ENCODE peak calls at places on chromosomes 4 and X, in seven cellular contexts. C is heart left ventricle, O is fibroblast of lung, F is pancreas, Y is thoracic aorta, M is PC-3, J is HCT116. D is an unnamed sample.

GRCh38 chrX:1679238-1679637 is 64.4 kb downstream of the ASMT start:
- DNase-seq in O (peak), M (no peak), J (no peak), Y (no peak), C (no peak), F (no peak), D (peak)

GRCh38 chr4:175325230-175325629 is 407.1 kb downstream of the ADAM29 start:
- DNase-seq in O (peak), F (no peak), Y (no peak), C (no peak), J (no peak), M (no peak), D (peak)

GRCh38 chr4:47913858-47914218 is 545 bp downstream of the NFXL1 start:
- DNase-seq in J (no peak), Y (no peak), M (peak), F (peak), C (peak), O (peak), D (no peak)

GRCh38 chr4:23036921-23037495 is 344.3 kb downstream of the GBA3 start:
- DNase-seq in O (no peak), F (no peak), J (no peak), C (no peak), Y (no peak), M (peak), D (no peak)

GRCh38 chr4:40874331-40874730 is 124.6 kb downstream of the NSUN7 start:
- DNase-seq in Y (no peak), J (no peak), M (no peak), C (no peak), O (no peak), F (no peak), D (no peak)

GRCh38 chr4:12973522-12973921 is 510.6 kb downstream of the RAB28 start:
- DNase-seq in C (no peak), M (no peak), F (no peak), O (no peak), Y (no peak), J (no peak), D (no peak)

GRCh38 chr4:28391877-28392276 is 1531.2 kb downstream of the STIM2 start:
- DNase-seq in O (peak), M (no peak), C (no peak), Y (no peak), J (no peak), F (no peak), D (peak)

GRCh38 chr4:89914609-89915008 is 20.0 kb downstream of the MMRN1 start:
- DNase-seq in J (no peak), F (no peak), O (no peak), Y (no peak), M (peak), C (no peak), D (no peak)

GRCh38 chr4:77044458-77045124 is 31.2 kb downstream of the CCNI start:
- DNase-seq in F (no peak), M (peak), O (peak), Y (no peak), C (no peak), J (no peak), D (peak)

GRCh38 chrX:23334871-23335599 is 386 bp downstream of the PTCHD1 start:
- DNase-seq in M (no peak), F (no peak), O (no peak), C (no peak), Y (no peak), J (no peak), D (no peak)

GRCh38 chr4:4673070-4673469 is 131.2 kb upstream of the STX18 start:
- DNase-seq in O (peak), C (no peak), F (no peak), J (peak), Y (no peak), M (peak), D (peak)

GRCh38 chr4:42892413-42892812 is at the start of gene GRXCR1:
- DNase-seq in O (no peak), Y (no peak), F (no peak), M (no peak), C (no peak), J (no peak), D (no peak)

GRCh38 chrX:21382715-21383114 is 8.5 kb downstream of the CNKSR2 start:
- DNase-seq in Y (no peak), C (no peak), O (no peak), J (peak), F (no peak), M (peak), D (no peak)

GRCh38 chr4:135283934-135284333 is 1082.3 kb upstream of the PABPC4L start:
- DNase-seq in J (no peak), F (no peak), O (no peak), Y (no peak), M (no peak), C (no peak), D (no peak)

GRCh38 chr4:158805628-158806471 is 37.0 kb downstream of the FNIP2 start:
- DNase-seq in J (no peak), O (no peak), Y (no peak), M (peak), C (peak), F (no peak), D (no peak)

GRCh38 chr4:112514079-112514448 is 1.9 kb downstream of the NEUROG2 start:
- DNase-seq in F (no peak), Y (no peak), C (no peak), O (no peak), J (no peak), M (no peak), D (no peak)

GRCh38 chr4:88991746-88992145 is 65.2 kb downstream of the FAM13A start:
- DNase-seq in Y (no peak), O (peak), M (peak), J (no peak), F (no peak), C (no peak), D (no peak)

GRCh38 chr4:76611611-76612010 is 176.6 kb downstream of the SHROOM3 start:
- DNase-seq in M (peak), F (peak), J (no peak), O (peak), Y (no peak), C (no peak), D (no peak)

GRCh38 chr4:80685219-80685618 is 345.3 kb upstream of the BMP3 start:
- DNase-seq in M (no peak), J (no peak), F (no peak), C (no peak), O (peak), Y (no peak), D (no peak)

GRCh38 chr4:185265942-185266341 is 56.5 kb downstream of the SNX25 start:
- DNase-seq in F (no peak), M (peak), Y (no peak), J (no peak), O (peak), C (no peak), D (peak)

GRCh38 chrX:1452497-1453389 is at the start of gene ASMTL:
- DNase-seq in F (peak), C (peak), O (peak), Y (peak), M (peak), J (peak), D (peak)

GRCh38 chrX:19852014-19853005 is 35.1 kb downstream of the SH3KBP1 start:
- DNase-seq in O (peak), Y (no peak), J (no peak), C (peak), M (peak), F (no peak), D (peak)

GRCh38 chr4:98929341-98930267 is 671 bp upstream of the EIF4E start:
- DNase-seq in C (peak), Y (peak), J (peak), M (peak), O (peak), F (peak), D (peak)

GRCh38 chr4:212438-213174 is 88.3 kb downstream of the ZNF718 start:
- DNase-seq in F (peak), O (peak), C (peak), J (no peak), M (no peak), Y (peak), D (peak)

GRCh38 chrX:150234126-150234525 is 129.0 kb upstream of the MAMLD1 start:
- DNase-seq in M (no peak), Y (no peak), J (no peak), C (no peak), F (no peak), O (peak), D (peak)

GRCh38 chr4:73703320-73703719 is 37.0 kb upstream of the CXCL8 start:
- DNase-seq in O (no peak), J (no peak), M (no peak), Y (no peak), F (no peak), C (no peak), D (no peak)

GRCh38 chr4:155405059-155405458 is 28.3 kb upstream of the MAP9 start:
- DNase-seq in J (no peak), F (no peak), Y (no peak), M (peak), O (no peak), C (no peak), D (peak)

GRCh38 chr4:155413451-155413850 is 36.7 kb upstream of the MAP9 start:
- DNase-seq in F (no peak), M (no peak), O (no peak), J (no peak), Y (no peak), C (no peak), D (no peak)

GRCh38 chr4:155407480-155407879 is 30.7 kb upstream of the MAP9 start:
- DNase-seq in C (no peak), J (no peak), Y (no peak), F (no peak), O (peak), M (no peak), D (no peak)

GRCh38 chr4:155411546-155411945 is 34.8 kb upstream of the MAP9 start:
- DNase-seq in O (no peak), M (peak), J (no peak), F (no peak), C (no peak), Y (no peak), D (no peak)

DNA sequence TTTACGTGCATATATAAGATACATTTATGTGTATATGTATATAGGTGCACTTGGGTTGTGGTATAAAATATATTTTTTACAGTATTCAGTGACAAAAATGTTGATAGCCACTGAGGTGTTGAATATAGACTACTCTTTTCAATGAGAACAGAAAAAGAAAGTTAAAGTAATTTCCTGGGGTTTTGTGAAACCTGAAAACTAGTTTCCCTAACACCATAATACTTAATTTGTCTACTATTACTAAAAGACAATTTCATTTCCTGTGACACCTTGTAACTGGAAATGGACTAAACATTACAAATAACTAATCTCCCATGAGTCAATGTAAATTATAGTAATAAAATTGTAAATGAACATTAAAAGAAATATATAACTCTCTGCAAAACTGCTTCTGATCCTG is 32.0 kb upstream of the MAP9 start:
- DNase-seq in J (no peak), C (no peak), M (no peak), Y (no peak), O (no peak), F (no peak), D (no peak)
- TF ChIP-seq CTCF in J (no peak), C (no peak), M (no peak), Y (no peak), O (no peak), F (no peak), D (no peak)

GRCh38 chr4:93828332-93828829 is at the start of gene ATOH1:
- DNase-seq in J (peak), C (peak), F (peak), Y (no peak), O (peak), M (no peak), D (no peak)

GRCh38 chr4:93825551-93826216 is 2.9 kb upstream of the ATOH1 start:
- DNase-seq in O (no peak), Y (no peak), J (no peak), C (no peak), F (no peak), M (no peak), D (no peak)

GRCh38 chr4:93828830-93829530 is 427 bp downstream of the ATOH1 start:
- DNase-seq in M (no peak), J (no peak), C (peak), Y (no peak), O (peak), F (no peak), D (no peak)

GRCh38 chr4:93829531-93830089 is 1.1 kb downstream of the ATOH1 start:
- DNase-seq in J (no peak), Y (no peak), O (no peak), C (no peak), F (no peak), M (no peak), D (no peak)

DNA sequence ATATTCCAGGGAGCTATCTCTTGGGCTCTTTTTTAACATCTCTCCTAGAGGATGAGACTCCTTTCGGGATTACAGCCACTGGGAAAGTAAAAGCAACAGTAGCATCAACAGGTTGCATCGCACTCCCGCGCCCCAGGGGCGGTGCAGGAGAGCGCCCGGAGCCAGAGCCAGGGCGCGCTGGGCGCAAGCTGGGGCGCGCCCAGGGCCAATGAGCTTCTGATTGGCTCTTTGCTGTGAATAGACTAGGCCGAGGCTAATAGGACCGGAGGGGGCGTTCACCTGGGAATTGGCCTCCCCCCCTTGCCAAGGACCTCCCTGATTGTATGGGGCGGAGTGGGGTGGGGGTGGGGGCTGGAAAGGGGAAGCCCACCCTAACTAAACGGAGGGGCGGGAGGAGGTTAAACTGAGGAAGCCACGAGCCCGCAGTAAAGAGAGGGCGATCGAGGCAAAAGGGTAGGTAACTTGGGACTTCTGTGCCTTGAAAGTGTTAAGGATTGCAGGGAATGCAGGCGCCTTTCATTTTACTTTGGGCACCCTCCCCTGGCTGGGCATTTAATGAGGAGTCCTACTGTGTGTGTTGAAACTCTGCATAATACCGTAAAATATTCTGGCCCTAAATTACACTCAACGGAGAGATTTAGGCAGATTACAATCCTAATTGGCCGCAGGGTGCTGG is 1.1 kb upstream of the ATOH1 start:
- DNase-seq in J (no peak), O (no peak), M (no peak), F (no peak), Y (no peak), C (peak), D (no peak)
- H3K4me3 ChIP-seq in J (no peak), O (no peak), M (no peak), F (no peak), Y (peak), C (peak), D (no peak)

GRCh38 chr4:94889523-94889922 is 131.8 kb downstream of the BMPR1B start:
- DNase-seq in J (no peak), F (no peak), M (no peak), C (no peak), Y (no peak), O (no peak), D (no peak)

GRCh38 chr4:94890579-94890978 is 132.8 kb downstream of the BMPR1B start:
- DNase-seq in J (no peak), C (no peak), F (no peak), O (no peak), M (no peak), Y (no peak), D (no peak)

GRCh38 chr4:94889961-94890360 is 132.2 kb downstream of the BMPR1B start:
- DNase-seq in J (no peak), C (no peak), Y (no peak), M (no peak), F (no peak), O (peak), D (peak)

GRCh38 chr4:94895081-94895480 is 137.3 kb downstream of the BMPR1B start:
- DNase-seq in J (no peak), O (peak), F (no peak), C (no peak), M (no peak), Y (no peak), D (no peak)

GRCh38 chr4:94892051-94892450 is 134.3 kb downstream of the BMPR1B start:
- DNase-seq in J (no peak), C (no peak), O (peak), M (peak), Y (no peak), F (peak), D (no peak)
- TF ChIP-seq CTCF in J (peak), C (no peak), O (no peak), M (peak), Y (no peak), F (no peak), D (no peak)

GRCh38 chr4:8070751-8071718 is 87.6 kb downstream of the ABLIM2 start:
- DNase-seq in J (no peak), Y (no peak), C (no peak), O (no peak), M (no peak), F (no peak), D (no peak)
- H3K4me3 ChIP-seq in J (no peak), Y (no peak), C (no peak), O (no peak), M (no peak), F (no peak), D (no peak)

DNA sequence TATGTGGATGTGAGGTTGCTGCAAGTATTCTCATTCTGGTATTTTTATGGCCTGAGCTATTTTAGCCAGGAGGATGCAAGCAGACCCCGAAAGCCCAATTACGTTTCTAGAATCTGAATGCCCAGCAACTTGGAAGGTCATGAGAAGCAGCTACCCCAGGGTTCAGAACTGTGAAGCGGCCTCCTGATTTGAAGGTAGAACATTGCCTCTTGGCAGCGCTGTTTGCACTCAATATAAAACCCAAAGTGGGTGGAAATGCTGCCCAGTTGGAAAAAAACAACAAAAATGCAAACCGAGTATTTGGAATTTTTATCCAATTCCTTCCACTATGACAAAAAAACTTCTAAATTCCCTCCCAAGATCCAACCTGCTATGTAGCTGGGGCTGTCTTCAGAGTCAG is 103.4 kb upstream of the RBPJ start:
- DNase-seq in F (no peak), C (no peak), O (no peak), J (no peak), Y (no peak), M (no peak), D (no peak)
- TF ChIP-seq CTCF in F (no peak), C (no peak), O (no peak), J (no peak), Y (no peak), M (no peak), D (no peak)